ENCODE peak calls at places on chromosomes 12 and 14, in six cellular contexts. U, Z, M, I, B and S are unnamed samples.

GRCh38 chr12:21527451-21528180 is 1.5 kb downstream of the SPX start:
- DNase-seq in M (peak), B (peak), Z (peak), U (peak), I (peak), S (no peak)

GRCh38 chr12:98466970-98467369 is 48.4 kb upstream of the TMPO start:
- DNase-seq in B (no peak), U (no peak), I (no peak), Z (no peak), M (no peak), S (no peak)

GRCh38 chr12:108630481-108631207 is 3.0 kb downstream of the SELPLG start:
- DNase-seq in U (no peak), B (no peak), I (no peak), M (no peak), Z (no peak), S (no peak)

GRCh38 chr14:31937730-31938346 is 139.3 kb upstream of the ARHGAP5 start:
- DNase-seq in M (peak), U (no peak), B (no peak), Z (no peak), I (peak), S (no peak)

GRCh38 chr12:55707841-55708694 is at the start of gene ITGA7:
- DNase-seq in Z (peak), B (no peak), I (peak), M (peak), U (peak), S (no peak)

GRCh38 chr14:88323520-88324199 is 591 bp upstream of the KCNK10 start:
- DNase-seq in B (no peak), U (peak), M (no peak), Z (no peak), I (no peak), S (no peak)

GRCh38 chr12:124438415-124439056 is 128.9 kb downstream of the NCOR2 start:
- DNase-seq in B (no peak), M (no peak), I (no peak), Z (no peak), U (peak), S (no peak)

GRCh38 chr12:27292718-27293117 is 39.9 kb upstream of the BMAL2 start:
- DNase-seq in B (no peak), I (no peak), U (no peak), Z (no peak), M (no peak), S (no peak)

GRCh38 chr12:81692008-81692407 is 67.1 kb downstream of the PPFIA2 start:
- DNase-seq in M (no peak), Z (no peak), U (no peak), B (no peak), I (no peak), S (no peak)

GRCh38 chr14:60686865-60687264 is 37.3 kb downstream of the SIX4 start:
- DNase-seq in Z (no peak), I (no peak), U (no peak), B (no peak), M (no peak), S (no peak)

GRCh38 chr12:118302053-118302452 is 70.7 kb downstream of the TAOK3 start:
- DNase-seq in Z (no peak), B (no peak), U (no peak), I (no peak), M (no peak), S (no peak)

GRCh38 chr12:6465467-6466183 is 4.9 kb downstream of the VAMP1 start:
- DNase-seq in Z (no peak), I (no peak), B (no peak), M (peak), U (peak), S (no peak)

GRCh38 chr12:71440393-71441349 is 1.1 kb downstream of the LGR5 start:
- DNase-seq in Z (no peak), I (no peak), B (no peak), U (peak), M (peak), S (no peak)

GRCh38 chr14:105532735-105533141 is 6.4 kb downstream of the TMEM121 start:
- DNase-seq in U (no peak), M (no peak), Z (no peak), I (no peak), B (no peak), S (no peak)

GRCh38 chr12:76449993-76450392 is 101.8 kb upstream of the BBS10 start:
- DNase-seq in Z (no peak), B (no peak), M (no peak), I (no peak), U (no peak), S (no peak)

GRCh38 chr12:6843118-6843902 is 2.6 kb downstream of the GNB3 start:
- DNase-seq in U (peak), I (no peak), B (no peak), Z (no peak), M (no peak), S (no peak)

GRCh38 chr14:59123975-59124374 is 64.5 kb upstream of the DAAM1 start:
- DNase-seq in U (no peak), M (no peak), Z (no peak), B (no peak), I (no peak), S (no peak)

GRCh38 chr12:80627773-80628172 is 79.7 kb upstream of the MYF6 start:
- DNase-seq in Z (no peak), M (no peak), U (no peak), B (no peak), I (no peak), S (no peak)

GRCh38 chr14:77761205-77761931 is 412 bp upstream of the SNW1 start:
- DNase-seq in B (no peak), M (peak), U (peak), Z (peak), I (peak), S (no peak)

GRCh38 chr14:48731260-48731659 is 854.9 kb downstream of the RPS29 start:
- DNase-seq in B (no peak), M (no peak), U (no peak), Z (no peak), I (no peak), S (no peak)

GRCh38 chr12:102876883-102877282 is 40.2 kb downstream of the PAH start:
- DNase-seq in M (no peak), B (no peak), U (peak), I (no peak), Z (no peak), S (no peak)

GRCh38 chr12:3727354-3727753 is 25.6 kb downstream of the CRACR2A start:
- DNase-seq in B (no peak), U (no peak), M (no peak), I (no peak), Z (no peak), S (no peak)

GRCh38 chr12:4960030-4960429 is 50.3 kb downstream of the KCNA1 start:
- DNase-seq in U (no peak), I (peak), B (no peak), Z (no peak), M (no peak), S (no peak)

GRCh38 chr14:61290686-61291085 is 9.5 kb upstream of the TMEM30B start:
- DNase-seq in U (no peak), M (no peak), I (no peak), B (no peak), Z (no peak), S (no peak)

GRCh38 chr12:95396849-95397498 is 77.0 kb upstream of the METAP2 start:
- DNase-seq in B (no peak), Z (no peak), M (no peak), I (no peak), U (no peak), S (no peak)

GRCh38 chr14:75126121-75126544 is 715 bp downstream of the NEK9 start:
- DNase-seq in M (no peak), Z (no peak), I (no peak), B (no peak), U (no peak), S (no peak)

GRCh38 chr14:91858536-91859275 is 8.6 kb downstream of the TC2N start:
- DNase-seq in Z (no peak), B (no peak), U (no peak), M (no peak), I (no peak), S (no peak)

GRCh38 chr12:2284857-2285256 is 232.1 kb downstream of the CACNA1C start:
- DNase-seq in Z (peak), M (peak), U (peak), I (peak), B (peak), S (no peak)

GRCh38 chr12:42372154-42372791 is 46.3 kb downstream of the PPHLN1 start:
- DNase-seq in B (no peak), I (no peak), Z (no peak), U (no peak), M (peak), S (no peak)

GRCh38 chr12:132559652-132560420 is 50.5 kb downstream of the LRCOL1 start:
- DNase-seq in I (no peak), B (no peak), M (peak), Z (no peak), U (peak), S (no peak)

GRCh38 chr14:46574236-46574970 is 77.2 kb downstream of the RPL10L start:
- DNase-seq in Z (no peak), M (no peak), B (no peak), U (no peak), I (no peak), S (no peak)

GRCh38 chr14:46571970-46572369 is 79.6 kb downstream of the RPL10L start:
- DNase-seq in Z (no peak), I (no peak), B (no peak), U (no peak), M (no peak), S (no peak)

GRCh38 chr14:46574976-46575375 is 76.6 kb downstream of the RPL10L start:
- DNase-seq in M (no peak), I (no peak), U (no peak), B (no peak), Z (no peak), S (no peak)

DNA sequence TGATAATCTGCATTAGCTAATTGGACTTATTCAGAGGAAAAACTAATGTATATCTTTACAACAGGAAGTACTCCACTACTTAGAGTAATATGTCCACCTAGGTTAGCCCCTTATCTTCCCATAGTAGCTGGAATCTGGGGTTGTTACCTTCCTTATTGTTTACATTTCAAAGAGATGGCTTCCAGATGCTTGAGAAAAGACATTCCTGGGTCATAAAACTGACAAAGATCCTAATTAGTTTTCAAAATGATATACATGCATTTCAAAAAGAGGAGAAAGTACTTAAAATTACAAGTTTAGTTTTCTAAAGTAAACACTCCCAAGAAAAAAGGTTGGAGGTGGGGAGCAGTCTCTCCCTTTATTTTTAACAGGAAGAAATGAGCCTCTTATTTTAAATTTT is 78.1 kb downstream of the RPL10L start:
- DNase-seq in I (no peak), B (no peak), M (no peak), Z (no peak), U (no peak), S (no peak)
- H3K27ac ChIP-seq in I (no peak), B (no peak), M (no peak), Z (no peak), U (no peak), S (no peak)

GRCh38 chr12:10361622-10362021 is 28.2 kb downstream of the KLRK1 start:
- DNase-seq in I (no peak), Z (no peak), M (no peak), U (no peak), B (no peak), S (no peak)
- H3K27ac ChIP-seq in I (no peak), Z (no peak), M (no peak), U (no peak), B (peak), S (peak)

DNA sequence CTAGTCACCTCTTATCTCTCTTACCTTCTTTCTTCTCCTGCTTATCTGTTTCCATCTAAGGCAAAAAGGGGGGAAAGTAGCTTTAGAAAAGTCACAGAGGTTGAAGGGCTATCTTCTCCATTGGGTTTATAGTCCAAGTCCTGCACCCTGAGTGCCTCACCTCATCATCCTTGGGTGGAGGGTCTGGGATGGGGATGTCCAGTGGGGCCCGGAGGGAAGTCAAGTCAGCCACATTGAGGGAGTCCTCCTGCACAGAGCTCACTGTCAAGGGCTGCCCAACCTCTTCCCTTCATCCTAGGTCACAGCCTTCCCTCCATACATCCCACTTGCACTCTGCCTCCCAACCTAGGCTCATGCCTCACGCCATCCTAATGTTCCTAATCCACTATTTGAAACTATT is 1.2 kb downstream of the PSME2 start:
- DNase-seq in I (no peak), Z (no peak), U (no peak), B (no peak), M (no peak), S (no peak)
- H3K27ac ChIP-seq in I (no peak), Z (no peak), U (no peak), B (peak), M (peak), S (peak)

GRCh38 chr14:99576304-99576703 is 27.7 kb downstream of the CCDC85C start:
- DNase-seq in M (no peak), Z (no peak), U (no peak), B (no peak), I (no peak), S (no peak)
- H3K27ac ChIP-seq in M (peak), Z (no peak), U (no peak), B (peak), I (peak), S (peak)

GRCh38 chr14:54882521-54882920 is 20.1 kb downstream of the GCH1 start:
- DNase-seq in Z (no peak), M (no peak), U (no peak), I (no peak), B (no peak), S (no peak)

GRCh38 chr14:54877015-54877702 is 25.5 kb downstream of the GCH1 start:
- DNase-seq in U (no peak), M (no peak), B (no peak), I (no peak), Z (no peak), S (no peak)

GRCh38 chr14:54881761-54882401 is 20.7 kb downstream of the GCH1 start:
- DNase-seq in M (no peak), U (no peak), B (no peak), I (no peak), Z (no peak), S (no peak)

GRCh38 chr14:54877703-54878021 is 25.0 kb downstream of the GCH1 start:
- DNase-seq in Z (no peak), U (peak), I (no peak), M (no peak), B (no peak), S (no peak)

DNA sequence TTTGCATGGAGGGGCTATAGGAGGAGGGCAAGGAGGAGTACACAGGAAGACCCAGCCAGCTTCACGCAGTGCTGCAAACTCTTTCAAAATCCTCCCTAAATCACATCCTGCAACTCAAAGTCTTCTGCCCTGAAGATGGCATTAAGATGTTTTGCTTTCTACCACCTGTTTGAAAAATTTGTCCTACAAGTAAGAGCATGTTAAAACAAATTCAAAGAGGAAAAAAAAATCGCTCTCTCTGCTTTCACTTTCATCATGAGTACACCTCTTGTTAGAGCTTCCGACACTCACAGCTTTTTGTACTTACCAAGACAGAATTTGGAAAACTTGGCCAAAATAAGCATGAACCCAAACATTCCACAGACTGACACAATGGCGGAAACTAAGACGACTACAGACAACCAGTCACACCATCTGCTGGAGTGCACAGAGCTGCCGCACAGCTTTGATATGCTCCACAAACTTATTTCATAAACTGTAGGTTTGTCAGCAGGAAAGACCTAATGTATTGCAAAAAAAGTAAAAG is 21.3 kb downstream of the GCH1 start:
- DNase-seq in M (peak), B (no peak), U (no peak), I (no peak), Z (no peak), S (no peak)
- H3K27ac ChIP-seq in M (peak), B (peak), U (no peak), I (peak), Z (peak), S (peak)

GRCh38 chr12:15688838-15689237 is 100.3 kb downstream of the EPS8 start:
- DNase-seq in Z (no peak), M (no peak), I (peak), U (peak), B (no peak), S (no peak)

GRCh38 chr12:15689751-15690191 is 99.4 kb downstream of the EPS8 start:
- DNase-seq in M (no peak), Z (no peak), B (no peak), U (no peak), I (no peak), S (no peak)

GRCh38 chr12:15688202-15688736 is 100.9 kb downstream of the EPS8 start:
- DNase-seq in M (peak), I (peak), Z (peak), U (peak), B (no peak), S (no peak)

GRCh38 chr12:15691372-15691771 is 97.8 kb downstream of the EPS8 start:
- DNase-seq in I (no peak), M (no peak), Z (no peak), B (no peak), U (no peak), S (no peak)

DNA sequence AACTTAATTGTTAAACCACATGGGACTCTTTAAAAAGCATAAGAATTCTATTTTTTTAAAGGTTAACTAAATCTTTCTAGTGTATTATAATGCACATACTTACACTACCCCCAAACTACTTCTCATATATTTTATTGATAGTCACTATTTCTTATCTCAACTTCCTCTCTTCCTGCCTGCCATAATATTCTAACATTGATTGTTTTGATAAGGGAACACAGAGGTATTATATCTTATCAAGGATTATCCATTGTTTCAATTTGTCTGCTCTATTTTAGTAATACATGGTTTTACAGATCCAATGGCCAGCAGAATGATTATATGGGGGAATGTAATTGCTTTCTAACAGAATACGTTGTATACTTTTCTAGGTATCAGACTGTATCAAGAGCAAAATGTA is 98.9 kb downstream of the EPS8 start:
- DNase-seq in B (no peak), M (no peak), U (no peak), I (no peak), Z (no peak), S (no peak)
- H3K27ac ChIP-seq in B (no peak), M (peak), U (no peak), I (no peak), Z (no peak), S (no peak)

GRCh38 chr12:14442221-14442881 is 76.9 kb downstream of the ATF7IP start:
- DNase-seq in U (no peak), I (no peak), M (no peak), B (no peak), Z (no peak), S (no peak)
- H3K27ac ChIP-seq in U (no peak), I (peak), M (no peak), B (peak), Z (no peak), S (peak)

GRCh38 chr12:54016478-54016964 is 7.7 kb downstream of the HOXC8 start:
- DNase-seq in M (peak), I (no peak), U (no peak), B (no peak), Z (no peak), S (no peak)

GRCh38 chr12:54018608-54018984 is 9.6 kb upstream of the HOXC6 start:
- DNase-seq in U (no peak), Z (no peak), B (no peak), I (no peak), M (no peak), S (no peak)

GRCh38 chr12:54017027-54017788 is 8.4 kb downstream of the HOXC8 start:
- DNase-seq in Z (no peak), I (no peak), B (no peak), M (no peak), U (peak), S (no peak)

GRCh38 chr12:54019111-54019811 is 9.0 kb upstream of the HOXC6 start:
- DNase-seq in I (no peak), B (no peak), M (no peak), U (peak), Z (no peak), S (no peak)

GRCh38 chr12:54017845-54018607 is 9.2 kb downstream of the HOXC8 start:
- DNase-seq in I (peak), B (peak), U (peak), M (peak), Z (no peak), S (no peak)
- H3K27ac ChIP-seq in I (peak), B (peak), U (no peak), M (no peak), Z (no peak), S (no peak)

GRCh38 chr14:51428981-51429380 is 188.9 kb downstream of the TMX1 start:
- DNase-seq in I (no peak), Z (no peak), B (no peak), U (no peak), M (no peak), S (no peak)

GRCh38 chr14:51431033-51431709 is 191.1 kb downstream of the TMX1 start:
- DNase-seq in M (no peak), I (no peak), U (no peak), B (no peak), Z (no peak), S (no peak)

GRCh38 chr14:51431741-51432140 is 191.7 kb downstream of the TMX1 start:
- DNase-seq in M (no peak), B (no peak), Z (no peak), U (no peak), I (no peak), S (no peak)

GRCh38 chr14:51430600-51430999 is 190.6 kb downstream of the TMX1 start:
- DNase-seq in U (no peak), I (no peak), Z (no peak), B (no peak), M (no peak), S (no peak)

DNA sequence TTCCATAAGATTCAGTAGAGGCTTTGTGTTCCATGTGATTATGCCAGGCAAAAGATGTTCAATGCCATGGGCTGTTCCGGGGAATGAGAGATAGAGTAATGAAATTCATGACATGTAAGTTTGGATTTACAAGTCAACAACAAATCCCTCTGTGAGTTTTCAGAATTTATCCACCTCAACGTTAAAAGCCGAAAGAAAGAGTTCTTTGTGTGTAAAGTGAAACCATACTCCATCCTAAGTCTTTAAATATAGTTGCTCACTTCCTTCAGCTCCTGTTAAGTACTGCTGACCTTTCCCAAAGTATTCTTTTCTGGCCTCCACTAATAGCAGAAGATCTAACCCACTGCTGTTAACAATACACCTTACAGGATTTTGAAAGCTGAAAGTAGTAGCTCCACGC is 190.0 kb downstream of the TMX1 start:
- DNase-seq in U (no peak), Z (no peak), I (no peak), M (no peak), B (no peak), S (no peak)
- H3K27ac ChIP-seq in U (no peak), Z (no peak), I (no peak), M (no peak), B (peak), S (no peak)